ENCODE peak calls at places on chromosomes 5 and 9, in nine cellular contexts. D, A, V, I, K, J, N, U and L are unnamed samples.

GRCh38 chr5:125485003-125485641 is 738.7 kb upstream of the ZNF608 start:
- DNase-seq in V (peak), A (no peak), D (peak), J (peak), I (no peak), N (no peak), U (peak), K (peak), L (peak)

GRCh38 chr9:137726764-137727163 is 108.0 kb downstream of the EHMT1 start:
- DNase-seq in D (no peak), J (no peak), K (no peak), N (no peak), V (no peak), U (no peak), I (no peak), A (no peak), L (no peak)

GRCh38 chr5:150256416-150257064 is 33.0 kb downstream of the CAMK2A start:
- DNase-seq in D (no peak), K (no peak), U (no peak), I (no peak), V (no peak), A (peak), N (no peak), J (no peak), L (no peak)

GRCh38 chr5:179825655-179826182 is 5.0 kb downstream of the SQSTM1 start:
- DNase-seq in N (no peak), D (no peak), V (no peak), U (no peak), J (no peak), I (no peak), A (no peak), K (peak), L (peak)

GRCh38 chr5:109844695-109845094 is 155.0 kb downstream of the MAN2A1 start:
- DNase-seq in J (no peak), V (no peak), I (no peak), N (no peak), D (no peak), A (no peak), K (no peak), U (no peak), L (no peak)

GRCh38 chr9:20566401-20566800 is 55.9 kb downstream of the MLLT3 start:
- DNase-seq in U (no peak), I (no peak), D (no peak), A (no peak), V (no peak), K (no peak), N (no peak), J (no peak), L (no peak)

GRCh38 chr5:73763300-73764032 is 137.5 kb downstream of the ARHGEF28 start:
- DNase-seq in I (no peak), V (no peak), J (no peak), K (no peak), U (no peak), N (no peak), A (no peak), D (no peak), L (no peak)

GRCh38 chr9:134659688-134660131 is 18.1 kb downstream of the COL5A1 start:
- DNase-seq in A (no peak), I (no peak), N (no peak), V (no peak), U (no peak), J (no peak), D (no peak), K (no peak), L (no peak)

GRCh38 chr5:61301345-61301744 is 30.7 kb upstream of the ZSWIM6 start:
- DNase-seq in D (no peak), V (no peak), J (peak), N (no peak), I (no peak), K (no peak), U (no peak), A (no peak), L (no peak)

GRCh38 chr5:173888473-173889135 is 455 bp downstream of the CPEB4 start:
- DNase-seq in A (peak), V (no peak), I (no peak), N (no peak), K (no peak), U (no peak), J (no peak), D (peak), L (peak)

GRCh38 chr9:24479696-24480095 is 66.0 kb downstream of the IZUMO3 start:
- DNase-seq in I (no peak), A (no peak), K (no peak), U (no peak), J (no peak), V (no peak), N (no peak), D (no peak), L (no peak)

GRCh38 chr9:106072421-106072820 is 378.1 kb downstream of the TMEM38B start:
- DNase-seq in J (no peak), N (no peak), I (no peak), U (no peak), K (peak), V (no peak), A (no peak), D (no peak), L (no peak)

GRCh38 chr5:113612060-113612496 is 98.6 kb downstream of the YTHDC2 start:
- DNase-seq in K (peak), J (peak), V (peak), I (no peak), A (no peak), D (peak), N (no peak), U (no peak), L (no peak)

GRCh38 chr9:90967171-90967570 is 165.6 kb downstream of the SYK start:
- DNase-seq in N (no peak), A (no peak), I (no peak), J (no peak), U (no peak), K (no peak), V (no peak), D (no peak), L (no peak)

GRCh38 chr9:137245450-137246421 is 4.6 kb downstream of the TUBB4B start:
- DNase-seq in N (no peak), D (no peak), K (no peak), J (no peak), A (no peak), V (no peak), U (peak), I (no peak), L (no peak)

GRCh38 chr5:158739941-158740340 is 359.8 kb downstream of the EBF1 start:
- DNase-seq in D (no peak), J (no peak), V (no peak), A (no peak), N (no peak), U (no peak), I (no peak), K (no peak), L (no peak)

GRCh38 chr5:139543423-139543991 is 17.6 kb upstream of the UBE2D2 start:
- DNase-seq in I (peak), J (peak), K (no peak), V (no peak), N (peak), A (peak), U (no peak), D (peak), L (peak)

GRCh38 chr9:37031902-37032301 is 2.2 kb downstream of the PAX5 start:
- DNase-seq in I (no peak), K (no peak), U (no peak), V (peak), N (no peak), A (no peak), J (no peak), D (no peak), L (no peak)

GRCh38 chr9:68643901-68644809 is 60.9 kb upstream of the PIP5K1B start:
- DNase-seq in A (no peak), K (no peak), U (no peak), J (no peak), D (no peak), I (no peak), V (no peak), N (no peak), L (no peak)

GRCh38 chr9:3968891-3969290 is 331.0 kb downstream of the GLIS3 start:
- DNase-seq in K (peak), N (no peak), A (no peak), D (no peak), I (no peak), V (peak), J (no peak), U (no peak), L (no peak)

GRCh38 chr5:113054899-113055298 is 78.3 kb downstream of the DCP2 start:
- DNase-seq in K (no peak), V (no peak), U (no peak), I (no peak), N (no peak), A (no peak), D (no peak), J (no peak), L (no peak)